ENCODE peak calls at places on chromosomes 7 and 10, in five cellular contexts. One of them, this sample, is unnamed.

GRCh38 chr10:86946215-86947170 is 10.9 kb downstream of the MMRN2 start:
- DNase-seq in breast epithelium: peak
- DNase-seq in tibial nerve: no peak
- DNase-seq in stimulated activated CD8-positive, alpha-beta memory T cell treated with anti-CD3 and anti-CD28 coated beads, Interleukin-15, amount 100 ng/mL, for 1 hour: no peak
- DNase-seq in stimulated activated CD4-positive, alpha-beta T cell treated with anti-CD3 and anti-CD28 coated beads, Interleukin-1b, Interleukin-23, amount 100 ng/mL, for 1 hour: no peak
- DNase-seq in this sample: no peak

GRCh38 chr7:35970458-35970857 is 169.6 kb downstream of the SEPTIN7 start:
- DNase-seq in breast epithelium: no peak
- DNase-seq in tibial nerve: no peak
- DNase-seq in stimulated activated CD8-positive, alpha-beta memory T cell treated with anti-CD3 and anti-CD28 coated beads, Interleukin-15, amount 100 ng/mL, for 1 hour: no peak
- DNase-seq in stimulated activated CD4-positive, alpha-beta T cell treated with anti-CD3 and anti-CD28 coated beads, Interleukin-1b, Interleukin-23, amount 100 ng/mL, for 1 hour: no peak
- DNase-seq in this sample: no peak

GRCh38 chr10:101835406-101835805 is 8.2 kb downstream of the KCNIP2 start:
- DNase-seq in breast epithelium: no peak
- DNase-seq in tibial nerve: no peak
- DNase-seq in stimulated activated CD8-positive, alpha-beta memory T cell treated with anti-CD3 and anti-CD28 coated beads, Interleukin-15, amount 100 ng/mL, for 1 hour: no peak
- DNase-seq in stimulated activated CD4-positive, alpha-beta T cell treated with anti-CD3 and anti-CD28 coated beads, Interleukin-1b, Interleukin-23, amount 100 ng/mL, for 1 hour: no peak
- DNase-seq in this sample: no peak

GRCh38 chr7:97118306-97118917 is 914 bp downstream of the SDHAF3 start:
- DNase-seq in breast epithelium: no peak
- DNase-seq in tibial nerve: no peak
- DNase-seq in stimulated activated CD8-positive, alpha-beta memory T cell treated with anti-CD3 and anti-CD28 coated beads, Interleukin-15, amount 100 ng/mL, for 1 hour: no peak
- DNase-seq in stimulated activated CD4-positive, alpha-beta T cell treated with anti-CD3 and anti-CD28 coated beads, Interleukin-1b, Interleukin-23, amount 100 ng/mL, for 1 hour: no peak
- DNase-seq in this sample: no peak

GRCh38 chr10:70272925-70273316 is 10.9 kb downstream of the NPFFR1 start:
- DNase-seq in breast epithelium: no peak
- DNase-seq in tibial nerve: no peak
- DNase-seq in stimulated activated CD8-positive, alpha-beta memory T cell treated with anti-CD3 and anti-CD28 coated beads, Interleukin-15, amount 100 ng/mL, for 1 hour: no peak
- DNase-seq in stimulated activated CD4-positive, alpha-beta T cell treated with anti-CD3 and anti-CD28 coated beads, Interleukin-1b, Interleukin-23, amount 100 ng/mL, for 1 hour: no peak
- DNase-seq in this sample: peak

GRCh38 chr10:36547965-36548364 is 577.4 kb upstream of the ANKRD30A start:
- DNase-seq in breast epithelium: no peak
- DNase-seq in tibial nerve: no peak
- DNase-seq in stimulated activated CD8-positive, alpha-beta memory T cell treated with anti-CD3 and anti-CD28 coated beads, Interleukin-15, amount 100 ng/mL, for 1 hour: no peak
- DNase-seq in stimulated activated CD4-positive, alpha-beta T cell treated with anti-CD3 and anti-CD28 coated beads, Interleukin-1b, Interleukin-23, amount 100 ng/mL, for 1 hour: no peak
- DNase-seq in this sample: no peak

GRCh38 chr7:142868188-142868811 is 13.4 kb downstream of the EPHB6 start:
- DNase-seq in breast epithelium: no peak
- DNase-seq in tibial nerve: no peak
- DNase-seq in stimulated activated CD8-positive, alpha-beta memory T cell treated with anti-CD3 and anti-CD28 coated beads, Interleukin-15, amount 100 ng/mL, for 1 hour: no peak
- DNase-seq in stimulated activated CD4-positive, alpha-beta T cell treated with anti-CD3 and anti-CD28 coated beads, Interleukin-1b, Interleukin-23, amount 100 ng/mL, for 1 hour: no peak
- DNase-seq in this sample: no peak

GRCh38 chr10:28925154-28925663 is 247.9 kb downstream of the BAMBI start:
- DNase-seq in breast epithelium: no peak
- DNase-seq in tibial nerve: no peak
- DNase-seq in stimulated activated CD8-positive, alpha-beta memory T cell treated with anti-CD3 and anti-CD28 coated beads, Interleukin-15, amount 100 ng/mL, for 1 hour: no peak
- DNase-seq in stimulated activated CD4-positive, alpha-beta T cell treated with anti-CD3 and anti-CD28 coated beads, Interleukin-1b, Interleukin-23, amount 100 ng/mL, for 1 hour: no peak
- DNase-seq in this sample: no peak

GRCh38 chr7:151631149-151631967 is 111.7 kb upstream of the RHEB start:
- DNase-seq in breast epithelium: peak
- DNase-seq in tibial nerve: no peak
- DNase-seq in stimulated activated CD8-positive, alpha-beta memory T cell treated with anti-CD3 and anti-CD28 coated beads, Interleukin-15, amount 100 ng/mL, for 1 hour: no peak
- DNase-seq in stimulated activated CD4-positive, alpha-beta T cell treated with anti-CD3 and anti-CD28 coated beads, Interleukin-1b, Interleukin-23, amount 100 ng/mL, for 1 hour: no peak
- DNase-seq in this sample: no peak

GRCh38 chr10:88979153-88979562 is 11.4 kb upstream of the FAS start:
- DNase-seq in breast epithelium: peak
- DNase-seq in tibial nerve: no peak
- DNase-seq in stimulated activated CD8-positive, alpha-beta memory T cell treated with anti-CD3 and anti-CD28 coated beads, Interleukin-15, amount 100 ng/mL, for 1 hour: no peak
- DNase-seq in stimulated activated CD4-positive, alpha-beta T cell treated with anti-CD3 and anti-CD28 coated beads, Interleukin-1b, Interleukin-23, amount 100 ng/mL, for 1 hour: no peak
- DNase-seq in this sample: no peak

GRCh38 chr10:52486840-52487611 is 172.9 kb downstream of the DKK1 start:
- DNase-seq in breast epithelium: no peak
- DNase-seq in tibial nerve: no peak
- DNase-seq in stimulated activated CD8-positive, alpha-beta memory T cell treated with anti-CD3 and anti-CD28 coated beads, Interleukin-15, amount 100 ng/mL, for 1 hour: no peak
- DNase-seq in stimulated activated CD4-positive, alpha-beta T cell treated with anti-CD3 and anti-CD28 coated beads, Interleukin-1b, Interleukin-23, amount 100 ng/mL, for 1 hour: no peak
- DNase-seq in this sample: no peak

GRCh38 chr10:123639131-123639530 is 27.0 kb upstream of the GPR26 start:
- DNase-seq in breast epithelium: no peak
- DNase-seq in tibial nerve: no peak
- DNase-seq in stimulated activated CD8-positive, alpha-beta memory T cell treated with anti-CD3 and anti-CD28 coated beads, Interleukin-15, amount 100 ng/mL, for 1 hour: no peak
- DNase-seq in stimulated activated CD4-positive, alpha-beta T cell treated with anti-CD3 and anti-CD28 coated beads, Interleukin-1b, Interleukin-23, amount 100 ng/mL, for 1 hour: no peak
- DNase-seq in this sample: no peak

GRCh38 chr7:122552769-122553168 is 146.1 kb downstream of the RNF133 start:
- DNase-seq in breast epithelium: no peak
- DNase-seq in tibial nerve: no peak
- DNase-seq in stimulated activated CD8-positive, alpha-beta memory T cell treated with anti-CD3 and anti-CD28 coated beads, Interleukin-15, amount 100 ng/mL, for 1 hour: no peak
- DNase-seq in stimulated activated CD4-positive, alpha-beta T cell treated with anti-CD3 and anti-CD28 coated beads, Interleukin-1b, Interleukin-23, amount 100 ng/mL, for 1 hour: no peak
- DNase-seq in this sample: no peak

GRCh38 chr7:128886391-128887168 is 23.9 kb downstream of the ATP6V1F start:
- DNase-seq in breast epithelium: no peak
- DNase-seq in tibial nerve: no peak
- DNase-seq in stimulated activated CD8-positive, alpha-beta memory T cell treated with anti-CD3 and anti-CD28 coated beads, Interleukin-15, amount 100 ng/mL, for 1 hour: no peak
- DNase-seq in stimulated activated CD4-positive, alpha-beta T cell treated with anti-CD3 and anti-CD28 coated beads, Interleukin-1b, Interleukin-23, amount 100 ng/mL, for 1 hour: no peak
- DNase-seq in this sample: no peak

GRCh38 chr7:139697031-139697430 is 80.8 kb downstream of the HIPK2 start:
- DNase-seq in breast epithelium: no peak
- DNase-seq in tibial nerve: no peak
- DNase-seq in stimulated activated CD8-positive, alpha-beta memory T cell treated with anti-CD3 and anti-CD28 coated beads, Interleukin-15, amount 100 ng/mL, for 1 hour: no peak
- DNase-seq in stimulated activated CD4-positive, alpha-beta T cell treated with anti-CD3 and anti-CD28 coated beads, Interleukin-1b, Interleukin-23, amount 100 ng/mL, for 1 hour: no peak
- DNase-seq in this sample: no peak

GRCh38 chr7:120725376-120726039 is 132.4 kb downstream of the TSPAN12 start:
- DNase-seq in breast epithelium: no peak
- DNase-seq in tibial nerve: no peak
- DNase-seq in stimulated activated CD8-positive, alpha-beta memory T cell treated with anti-CD3 and anti-CD28 coated beads, Interleukin-15, amount 100 ng/mL, for 1 hour: no peak
- DNase-seq in stimulated activated CD4-positive, alpha-beta T cell treated with anti-CD3 and anti-CD28 coated beads, Interleukin-1b, Interleukin-23, amount 100 ng/mL, for 1 hour: no peak
- DNase-seq in this sample: no peak

GRCh38 chr10:6148908-6149307 is 53.8 kb upstream of the PFKFB3 start:
- DNase-seq in breast epithelium: no peak
- DNase-seq in tibial nerve: no peak
- DNase-seq in stimulated activated CD8-positive, alpha-beta memory T cell treated with anti-CD3 and anti-CD28 coated beads, Interleukin-15, amount 100 ng/mL, for 1 hour: no peak
- DNase-seq in stimulated activated CD4-positive, alpha-beta T cell treated with anti-CD3 and anti-CD28 coated beads, Interleukin-1b, Interleukin-23, amount 100 ng/mL, for 1 hour: no peak
- DNase-seq in this sample: no peak

GRCh38 chr10:17616403-17617030 is 657 bp downstream of the HACD1 start:
- DNase-seq in breast epithelium: peak
- DNase-seq in tibial nerve: peak
- DNase-seq in stimulated activated CD8-positive, alpha-beta memory T cell treated with anti-CD3 and anti-CD28 coated beads, Interleukin-15, amount 100 ng/mL, for 1 hour: no peak
- DNase-seq in stimulated activated CD4-positive, alpha-beta T cell treated with anti-CD3 and anti-CD28 coated beads, Interleukin-1b, Interleukin-23, amount 100 ng/mL, for 1 hour: no peak
- DNase-seq in this sample: peak

GRCh38 chr10:128854965-128855364 is 612.1 kb upstream of the MGMT start:
- DNase-seq in breast epithelium: peak
- DNase-seq in tibial nerve: peak
- DNase-seq in stimulated activated CD8-positive, alpha-beta memory T cell treated with anti-CD3 and anti-CD28 coated beads, Interleukin-15, amount 100 ng/mL, for 1 hour: no peak
- DNase-seq in stimulated activated CD4-positive, alpha-beta T cell treated with anti-CD3 and anti-CD28 coated beads, Interleukin-1b, Interleukin-23, amount 100 ng/mL, for 1 hour: no peak
- DNase-seq in this sample: peak

GRCh38 chr10:94407668-94408067 is 5.3 kb downstream of the TBC1D12 start:
- DNase-seq in breast epithelium: no peak
- DNase-seq in tibial nerve: no peak
- DNase-seq in stimulated activated CD8-positive, alpha-beta memory T cell treated with anti-CD3 and anti-CD28 coated beads, Interleukin-15, amount 100 ng/mL, for 1 hour: no peak
- DNase-seq in stimulated activated CD4-positive, alpha-beta T cell treated with anti-CD3 and anti-CD28 coated beads, Interleukin-1b, Interleukin-23, amount 100 ng/mL, for 1 hour: no peak
- DNase-seq in this sample: no peak

GRCh38 chr10:24287559-24288195 is 78.7 kb downstream of the KIAA1217 start:
- DNase-seq in breast epithelium: no peak
- DNase-seq in tibial nerve: no peak
- DNase-seq in stimulated activated CD8-positive, alpha-beta memory T cell treated with anti-CD3 and anti-CD28 coated beads, Interleukin-15, amount 100 ng/mL, for 1 hour: no peak
- DNase-seq in stimulated activated CD4-positive, alpha-beta T cell treated with anti-CD3 and anti-CD28 coated beads, Interleukin-1b, Interleukin-23, amount 100 ng/mL, for 1 hour: no peak
- DNase-seq in this sample: no peak

GRCh38 chr7:66307591-66308215 is 102.6 kb downstream of the TPST1 start:
- DNase-seq in breast epithelium: no peak
- DNase-seq in tibial nerve: no peak
- DNase-seq in stimulated activated CD8-positive, alpha-beta memory T cell treated with anti-CD3 and anti-CD28 coated beads, Interleukin-15, amount 100 ng/mL, for 1 hour: no peak
- DNase-seq in stimulated activated CD4-positive, alpha-beta T cell treated with anti-CD3 and anti-CD28 coated beads, Interleukin-1b, Interleukin-23, amount 100 ng/mL, for 1 hour: no peak
- DNase-seq in this sample: no peak

GRCh38 chr7:70523626-70524351 is 608.2 kb upstream of the GALNT17 start:
- DNase-seq in breast epithelium: no peak
- DNase-seq in tibial nerve: no peak
- DNase-seq in stimulated activated CD8-positive, alpha-beta memory T cell treated with anti-CD3 and anti-CD28 coated beads, Interleukin-15, amount 100 ng/mL, for 1 hour: no peak
- DNase-seq in stimulated activated CD4-positive, alpha-beta T cell treated with anti-CD3 and anti-CD28 coated beads, Interleukin-1b, Interleukin-23, amount 100 ng/mL, for 1 hour: no peak
- DNase-seq in this sample: no peak

GRCh38 chr7:26958834-26959233 is 94.4 kb upstream of the SKAP2 start:
- DNase-seq in breast epithelium: no peak
- DNase-seq in tibial nerve: no peak
- DNase-seq in stimulated activated CD8-positive, alpha-beta memory T cell treated with anti-CD3 and anti-CD28 coated beads, Interleukin-15, amount 100 ng/mL, for 1 hour: no peak
- DNase-seq in stimulated activated CD4-positive, alpha-beta T cell treated with anti-CD3 and anti-CD28 coated beads, Interleukin-1b, Interleukin-23, amount 100 ng/mL, for 1 hour: no peak
- DNase-seq in this sample: no peak

GRCh38 chr7:131173148-131173890 is 154.4 kb upstream of the MKLN1 start:
- DNase-seq in breast epithelium: no peak
- DNase-seq in tibial nerve: no peak
- DNase-seq in stimulated activated CD8-positive, alpha-beta memory T cell treated with anti-CD3 and anti-CD28 coated beads, Interleukin-15, amount 100 ng/mL, for 1 hour: no peak
- DNase-seq in stimulated activated CD4-positive, alpha-beta T cell treated with anti-CD3 and anti-CD28 coated beads, Interleukin-1b, Interleukin-23, amount 100 ng/mL, for 1 hour: no peak
- DNase-seq in this sample: no peak

GRCh38 chr7:50324113-50324512 is 19.6 kb downstream of the IKZF1 start:
- DNase-seq in breast epithelium: no peak
- DNase-seq in tibial nerve: no peak
- DNase-seq in stimulated activated CD8-positive, alpha-beta memory T cell treated with anti-CD3 and anti-CD28 coated beads, Interleukin-15, amount 100 ng/mL, for 1 hour: no peak
- DNase-seq in stimulated activated CD4-positive, alpha-beta T cell treated with anti-CD3 and anti-CD28 coated beads, Interleukin-1b, Interleukin-23, amount 100 ng/mL, for 1 hour: no peak
- DNase-seq in this sample: no peak

GRCh38 chr10:88256013-88256680 is 327.0 kb downstream of the RNLS start:
- DNase-seq in breast epithelium: no peak
- DNase-seq in tibial nerve: peak
- DNase-seq in stimulated activated CD8-positive, alpha-beta memory T cell treated with anti-CD3 and anti-CD28 coated beads, Interleukin-15, amount 100 ng/mL, for 1 hour: no peak
- DNase-seq in stimulated activated CD4-positive, alpha-beta T cell treated with anti-CD3 and anti-CD28 coated beads, Interleukin-1b, Interleukin-23, amount 100 ng/mL, for 1 hour: no peak
- DNase-seq in this sample: no peak

GRCh38 chr10:101767966-101768790 is 7.7 kb downstream of the FGF8 start:
- DNase-seq in breast epithelium: no peak
- DNase-seq in tibial nerve: no peak
- DNase-seq in stimulated activated CD8-positive, alpha-beta memory T cell treated with anti-CD3 and anti-CD28 coated beads, Interleukin-15, amount 100 ng/mL, for 1 hour: no peak
- DNase-seq in stimulated activated CD4-positive, alpha-beta T cell treated with anti-CD3 and anti-CD28 coated beads, Interleukin-1b, Interleukin-23, amount 100 ng/mL, for 1 hour: no peak
- DNase-seq in this sample: no peak

GRCh38 chr7:99409192-99409572 is 413 bp downstream of the BUD31 start:
- DNase-seq in breast epithelium: no peak
- DNase-seq in tibial nerve: no peak
- DNase-seq in stimulated activated CD8-positive, alpha-beta memory T cell treated with anti-CD3 and anti-CD28 coated beads, Interleukin-15, amount 100 ng/mL, for 1 hour: no peak
- DNase-seq in stimulated activated CD4-positive, alpha-beta T cell treated with anti-CD3 and anti-CD28 coated beads, Interleukin-1b, Interleukin-23, amount 100 ng/mL, for 1 hour: no peak
- DNase-seq in this sample: no peak

GRCh38 chr7:142381727-142382409 is 124.0 kb upstream of the PRSS58 start:
- DNase-seq in breast epithelium: no peak
- DNase-seq in tibial nerve: no peak
- DNase-seq in stimulated activated CD8-positive, alpha-beta memory T cell treated with anti-CD3 and anti-CD28 coated beads, Interleukin-15, amount 100 ng/mL, for 1 hour: no peak
- DNase-seq in stimulated activated CD4-positive, alpha-beta T cell treated with anti-CD3 and anti-CD28 coated beads, Interleukin-1b, Interleukin-23, amount 100 ng/mL, for 1 hour: no peak
- DNase-seq in this sample: no peak

GRCh38 chr10:62653254-62653653 is 151.3 kb upstream of the ADO start:
- DNase-seq in breast epithelium: no peak
- DNase-seq in tibial nerve: no peak
- DNase-seq in stimulated activated CD8-positive, alpha-beta memory T cell treated with anti-CD3 and anti-CD28 coated beads, Interleukin-15, amount 100 ng/mL, for 1 hour: no peak
- DNase-seq in stimulated activated CD4-positive, alpha-beta T cell treated with anti-CD3 and anti-CD28 coated beads, Interleukin-1b, Interleukin-23, amount 100 ng/mL, for 1 hour: no peak
- DNase-seq in this sample: no peak

GRCh38 chr10:29807407-29807806 is 172.6 kb upstream of the SVIL start:
- DNase-seq in breast epithelium: no peak
- DNase-seq in tibial nerve: no peak
- DNase-seq in stimulated activated CD8-positive, alpha-beta memory T cell treated with anti-CD3 and anti-CD28 coated beads, Interleukin-15, amount 100 ng/mL, for 1 hour: no peak
- DNase-seq in stimulated activated CD4-positive, alpha-beta T cell treated with anti-CD3 and anti-CD28 coated beads, Interleukin-1b, Interleukin-23, amount 100 ng/mL, for 1 hour: no peak
- DNase-seq in this sample: peak